ENCODE peak calls at places on chromosomes 6 and 20, in six cellular contexts. E, O, S, N, Y and R are unnamed samples.

GRCh38 chr20:49762940-49763766 is 49.5 kb upstream of the B4GALT5 start:
- DNase-seq in E (no peak), O (no peak), S (no peak), N (no peak), Y (no peak), R (no peak)

GRCh38 chr20:58595167-58595566 is 55.9 kb upstream of the STX16 start:
- DNase-seq in E (no peak), O (no peak), S (no peak), N (no peak), Y (no peak), R (no peak)

GRCh38 chr20:57251344-57251743 is 15.1 kb downstream of the BMP7 start:
- DNase-seq in E (no peak), O (no peak), S (no peak), N (no peak), Y (no peak), R (no peak)

GRCh38 chr20:32582659-32583580 is 2.2 kb downstream of the NOL4L start:
- DNase-seq in E (no peak), O (peak), S (peak), N (no peak), Y (no peak), R (peak)

GRCh38 chr20:3115190-3116107 is 30.9 kb upstream of the AVP start:
- DNase-seq in E (no peak), O (peak), S (peak), N (no peak), Y (peak), R (peak)

GRCh38 chr6:169339731-169340314 is 86.2 kb upstream of the THBS2 start:
- DNase-seq in E (no peak), O (no peak), S (no peak), N (no peak), Y (no peak), R (no peak)

GRCh38 chr20:11057624-11058023 is 383.8 kb upstream of the JAG1 start:
- DNase-seq in E (no peak), O (no peak), S (no peak), N (no peak), Y (no peak), R (no peak)

GRCh38 chr6:52325695-52326471 is 36.1 kb upstream of the PAQR8 start:
- DNase-seq in E (no peak), O (no peak), S (no peak), N (no peak), Y (no peak), R (no peak)

GRCh38 chr20:8432435-8433148 is 300.5 kb downstream of the PLCB1 start:
- DNase-seq in E (no peak), O (no peak), S (no peak), N (no peak), Y (no peak), R (no peak)

GRCh38 chr20:63863798-63864544 is 1.1 kb upstream of the TPD52L2 start:
- DNase-seq in E (peak), O (peak), S (peak), N (peak), Y (peak), R (peak)

GRCh38 chr20:18009116-18009515 is 40.3 kb downstream of the MGME1 start:
- DNase-seq in E (no peak), O (no peak), S (no peak), N (no peak), Y (no peak), R (no peak)

GRCh38 chr6:167122827-167123657 is at the start of gene CCR6:
- DNase-seq in E (no peak), O (no peak), S (no peak), N (no peak), Y (no peak), R (no peak)

GRCh38 chr6:149332602-149333311 is 15.2 kb downstream of the TAB2 start:
- DNase-seq in E (no peak), O (no peak), S (no peak), N (no peak), Y (peak), R (no peak)

GRCh38 chr6:161164182-161164625 is 109.7 kb downstream of the AGPAT4 start:
- DNase-seq in E (no peak), O (no peak), S (no peak), N (no peak), Y (no peak), R (no peak)

GRCh38 chr20:58570181-58570859 is 55.1 kb upstream of the APCDD1L start:
- DNase-seq in E (no peak), O (no peak), S (no peak), N (no peak), Y (no peak), R (no peak)

GRCh38 chr6:31749301-31750036 is 9.7 kb downstream of the MSH5 start:
- DNase-seq in E (no peak), O (no peak), S (no peak), N (no peak), Y (no peak), R (no peak)

GRCh38 chr20:37882961-37883712 is 19.8 kb upstream of the VSTM2L start:
- DNase-seq in E (no peak), O (no peak), S (no peak), N (no peak), Y (no peak), R (no peak)

GRCh38 chr6:154510144-154510905 is at the start of gene CNKSR3:
- DNase-seq in E (peak), O (no peak), S (peak), N (no peak), Y (peak), R (no peak)

GRCh38 chr6:78300885-78301284 is 566.5 kb upstream of the IRAK1BP1 start:
- DNase-seq in E (no peak), O (no peak), S (no peak), N (no peak), Y (peak), R (no peak)

GRCh38 chr20:8315639-8316573 is 183.8 kb downstream of the PLCB1 start:
- DNase-seq in E (no peak), O (no peak), S (no peak), N (no peak), Y (no peak), R (no peak)

GRCh38 chr6:108588586-108588985 is 27.9 kb downstream of the FOXO3 start:
- DNase-seq in E (no peak), O (no peak), S (peak), N (no peak), Y (peak), R (no peak)

GRCh38 chr6:136510299-136510698 is 39.9 kb downstream of the MAP7 start:
- DNase-seq in E (no peak), O (no peak), S (no peak), N (no peak), Y (no peak), R (no peak)

GRCh38 chr20:53900380-53900999 is 169.9 kb downstream of the BCAS1 start:
- DNase-seq in E (no peak), O (no peak), S (no peak), N (no peak), Y (peak), R (no peak)

GRCh38 chr20:57953638-57954037 is 243.8 kb upstream of the PMEPA1 start:
- DNase-seq in E (no peak), O (no peak), S (no peak), N (no peak), Y (peak), R (no peak)

GRCh38 chr20:11676618-11677289 is 240.9 kb upstream of the BTBD3 start:
- DNase-seq in E (no peak), O (no peak), S (peak), N (no peak), Y (peak), R (no peak)

GRCh38 chr6:140082867-140083297 is 708.4 kb upstream of the CITED2 start:
- DNase-seq in E (no peak), O (no peak), S (no peak), N (no peak), Y (peak), R (no peak)

GRCh38 chr20:34345426-34345757 is 17.7 kb upstream of the ITCH start:
- DNase-seq in E (no peak), O (no peak), S (no peak), N (no peak), Y (no peak), R (no peak)

GRCh38 chr20:3678893-3679720 is 2.7 kb downstream of the ADAM33 start:
- DNase-seq in E (no peak), O (no peak), S (no peak), N (no peak), Y (no peak), R (no peak)

GRCh38 chr6:75368151-75368779 is 83.7 kb upstream of the TMEM30A start:
- DNase-seq in E (no peak), O (no peak), S (peak), N (no peak), Y (no peak), R (no peak)

GRCh38 chr20:6635034-6635736 is 132.3 kb upstream of the BMP2 start:
- DNase-seq in E (no peak), O (no peak), S (no peak), N (no peak), Y (no peak), R (no peak)

GRCh38 chr20:32636278-32636677 is 37.5 kb downstream of the C20orf203 start:
- DNase-seq in E (no peak), O (no peak), S (no peak), N (no peak), Y (peak), R (no peak)

GRCh38 chr6:165181951-165182414 is 127.4 kb downstream of the C6orf118 start:
- DNase-seq in E (no peak), O (no peak), S (peak), N (no peak), Y (peak), R (no peak)